ENCODE peak calls at places on chromosomes 3 and 15, in seven cellular contexts. Y is BE2C, H is pancreas, N is tibial nerve, Q is fibroblast of villous mesenchyme, K is lung, Z is natural killer cell. D is an unnamed sample.

GRCh38 chr15:71543413-71543812 is 266.9 kb upstream of the NR2E3 start:
- DNase-seq in Y (no peak), Q (no peak), Z (no peak), K (no peak), N (no peak), H (no peak), D (no peak)

GRCh38 chr3:43001094-43001553 is 22.0 kb downstream of the GASK1A start:
- DNase-seq in Z (no peak), Y (no peak), Q (peak), N (peak), H (peak), K (peak), D (no peak)

GRCh38 chr15:38545179-38545578 is 19.4 kb downstream of the RASGRP1 start:
- DNase-seq in N (no peak), K (no peak), Y (no peak), Q (no peak), H (no peak), Z (no peak), D (no peak)

GRCh38 chr15:101045236-101045646 is 126.1 kb downstream of the LRRK1 start:
- DNase-seq in N (no peak), K (peak), Z (no peak), Q (peak), Y (peak), H (no peak), D (no peak)

GRCh38 chr15:85167568-85167967 is 185.9 kb downstream of the PDE8A start:
- DNase-seq in K (no peak), N (no peak), Z (no peak), Y (no peak), H (no peak), Q (no peak), D (no peak)

GRCh38 chr15:84590406-84590805 is 10.4 kb upstream of the ZSCAN2 start:
- DNase-seq in N (no peak), Z (no peak), Y (no peak), Q (no peak), K (no peak), H (no peak), D (no peak)

GRCh38 chr3:41317718-41318117 is 118.4 kb downstream of the CTNNB1 start:
- DNase-seq in Y (no peak), K (no peak), N (no peak), Z (no peak), Q (peak), H (no peak), D (no peak)

GRCh38 chr15:62927196-62927595 is 115.4 kb upstream of the TPM1 start:
- DNase-seq in Q (no peak), N (no peak), Z (no peak), H (no peak), K (no peak), Y (no peak), D (no peak)

GRCh38 chr15:91694829-91695205 is 158.7 kb upstream of the SLCO3A1 start:
- DNase-seq in H (no peak), K (peak), Q (peak), N (peak), Z (no peak), Y (no peak), D (no peak)

GRCh38 chr3:127693336-127693843 is 20.6 kb downstream of the ABTB1 start:
- DNase-seq in K (no peak), Q (no peak), Z (no peak), N (no peak), H (no peak), Y (peak), D (no peak)

GRCh38 chr3:152738656-152739055 is 96.3 kb upstream of the P2RY1 start:
- DNase-seq in N (no peak), H (no peak), K (no peak), Z (no peak), Q (peak), Y (no peak), D (no peak)

GRCh38 chr3:191762323-191762960 is 301.5 kb downstream of the PYDC2 start:
- DNase-seq in H (no peak), N (no peak), Y (no peak), Q (peak), K (no peak), Z (no peak), D (no peak)

GRCh38 chr3:182785142-182785541 is 8.2 kb upstream of the ATP11B start:
- DNase-seq in H (no peak), Z (no peak), Q (no peak), K (no peak), N (no peak), Y (no peak), D (no peak)

GRCh38 chr15:79595995-79596622 is 164.0 kb downstream of the MINAR1 start:
- DNase-seq in Z (no peak), Q (peak), Y (peak), K (peak), N (no peak), H (no peak), D (peak)

GRCh38 chr15:79592126-79592525 is 160.0 kb downstream of the MINAR1 start:
- DNase-seq in Y (no peak), H (no peak), K (no peak), N (no peak), Z (no peak), Q (no peak), D (no peak)

GRCh38 chr15:79598639-79599038 is 166.5 kb downstream of the MINAR1 start:
- DNase-seq in K (no peak), N (no peak), Q (no peak), Y (no peak), Z (no peak), H (no peak), D (no peak)

GRCh38 chr15:79595271-79595670 is 163.1 kb downstream of the MINAR1 start:
- DNase-seq in N (no peak), K (no peak), Y (no peak), Z (no peak), H (no peak), Q (no peak), D (no peak)

DNA sequence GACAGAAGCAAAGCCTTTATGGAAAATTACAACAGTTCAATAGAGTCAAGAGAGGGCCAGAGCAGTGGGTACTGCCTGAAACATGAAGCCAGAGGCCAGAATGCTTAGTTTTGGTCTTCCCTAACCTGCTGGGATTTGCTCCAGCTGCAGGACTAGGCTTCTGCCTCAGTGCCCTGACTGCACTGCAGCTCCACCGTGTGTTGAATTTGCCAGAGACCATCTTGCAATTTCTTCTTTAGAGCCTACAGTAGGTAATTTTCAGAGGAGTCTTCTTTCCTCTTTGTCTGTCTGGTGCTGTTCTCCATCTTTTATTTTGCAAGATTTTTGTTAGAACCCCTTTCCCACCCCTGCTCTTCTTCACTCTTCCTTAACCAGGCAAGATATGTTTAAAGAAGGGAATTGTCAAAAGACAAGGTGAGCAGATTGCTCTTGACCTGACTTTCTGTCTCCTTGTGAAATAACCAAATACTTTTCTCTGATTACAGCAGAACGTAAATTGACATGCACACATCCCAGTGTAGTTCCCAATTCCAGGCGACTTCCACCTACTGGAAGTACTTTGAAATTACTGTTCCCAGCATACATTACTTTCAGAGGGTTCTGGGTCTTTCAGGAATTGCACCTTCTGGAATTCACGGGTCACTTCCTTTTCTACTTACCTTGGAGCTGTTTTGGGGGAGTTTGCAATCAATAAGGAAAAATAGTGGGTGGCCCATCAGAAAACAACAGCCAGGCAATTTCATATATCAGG is 161.2 kb downstream of the MINAR1 start:
- DNase-seq in H (no peak), N (no peak), Y (peak), Z (no peak), Q (peak), K (peak), D (no peak)
- TF ChIP-seq CTCF in H (no peak), N (no peak), Y (peak), Z (no peak), Q (peak), K (no peak), D (peak)

GRCh38 chr3:180913582-180914404 is 1.3 kb downstream of the FXR1 start:
- DNase-seq in N (no peak), H (no peak), Y (no peak), Q (peak), Z (no peak), K (no peak), D (no peak)

GRCh38 chr3:180909369-180910127 is 2.9 kb upstream of the FXR1 start:
- DNase-seq in H (no peak), Z (no peak), K (no peak), N (no peak), Q (no peak), Y (no peak), D (no peak)

GRCh38 chr3:180912304-180913226 is at the start of gene FXR1:
- DNase-seq in H (peak), Y (peak), N (peak), Z (peak), Q (peak), K (peak), D (peak)

GRCh38 chr3:180911876-180912303 is 580 bp upstream of the FXR1 start:
- DNase-seq in Q (no peak), K (no peak), H (no peak), Z (no peak), Y (no peak), N (no peak), D (no peak)

DNA sequence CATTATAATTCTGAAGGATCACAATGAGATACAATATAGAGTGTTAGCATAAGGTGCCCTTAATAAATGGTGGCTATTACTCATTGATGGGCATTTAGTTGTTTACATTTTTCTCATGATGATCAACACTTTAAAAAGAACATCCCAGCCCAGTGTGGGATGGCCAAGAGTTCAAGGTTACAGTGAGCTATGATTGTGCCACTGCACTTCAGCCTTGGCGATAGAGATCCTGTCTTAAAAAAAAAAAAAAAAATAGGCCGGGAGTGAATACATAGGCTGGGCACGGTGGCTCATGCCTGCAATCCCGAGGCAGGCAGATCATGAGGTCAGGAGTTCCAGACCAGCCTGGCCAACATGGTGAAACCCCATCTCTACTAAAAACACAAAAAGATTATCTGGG is 1.6 kb upstream of the FXR1 start:
- DNase-seq in H (no peak), K (no peak), Q (no peak), Y (no peak), Z (no peak), N (no peak), D (no peak)
- TF ChIP-seq CTCF in H (no peak), K (no peak), Q (no peak), Y (no peak), Z (no peak), N (no peak), D (no peak)

GRCh38 chr3:24158756-24159155 is 213.7 kb downstream of the NR1D2 start:
- DNase-seq in H (no peak), Y (no peak), K (no peak), Z (no peak), Q (no peak), N (no peak), D (no peak)
- TF ChIP-seq CTCF in H (no peak), Y (no peak), K (no peak), Z (no peak), Q (no peak), N (no peak), D (no peak)

GRCh38 chr3:12832350-12833225 is 8.8 kb downstream of the RPL32 start:
- DNase-seq in Z (no peak), H (no peak), Y (no peak), Q (no peak), K (no peak), N (no peak), D (no peak)

GRCh38 chr3:12831582-12831866 is 9.8 kb downstream of the RPL32 start:
- DNase-seq in Y (no peak), Z (no peak), H (no peak), K (no peak), Q (no peak), N (no peak), D (no peak)

GRCh38 chr3:12829886-12830784 is 11.2 kb downstream of the RPL32 start:
- DNase-seq in H (no peak), Z (no peak), Y (no peak), N (no peak), K (no peak), Q (no peak), D (no peak)

GRCh38 chr3:12829404-12829803 is 12.0 kb downstream of the RPL32 start:
- DNase-seq in K (no peak), N (no peak), Y (no peak), H (no peak), Q (no peak), Z (no peak), D (no peak)

GRCh38 chr3:12830785-12831581 is 10.4 kb downstream of the RPL32 start:
- DNase-seq in Y (no peak), Q (no peak), N (no peak), Z (no peak), K (no peak), H (no peak), D (no peak)
- TF ChIP-seq CTCF in Y (peak), Q (peak), N (no peak), Z (no peak), K (no peak), H (no peak), D (peak)

GRCh38 chr3:51371943-51372557 is 13.0 kb upstream of the MANF start:
- DNase-seq in K (peak), Z (no peak), Q (peak), H (no peak), N (no peak), Y (peak), D (peak)
- TF ChIP-seq CTCF in K (peak), Z (peak), Q (peak), H (peak), N (peak), Y (peak), D (peak)